ENCODE peak calls at places on chromosomes 12 and 14, in nine cellular contexts. H, V, M, R, S, Q, F, J and L are unnamed samples.

GRCh38 chr12:104788848-104789271 is 169.2 kb downstream of the SLC41A2 start:
- DNase-seq in M (no peak), Q (no peak), F (no peak), V (no peak), H (no peak), J (no peak), R (no peak), S (no peak), L (no peak)

GRCh38 chr12:26271889-26272492 is 76.6 kb downstream of the SSPN start:
- DNase-seq in J (peak; percentile 80), V (no peak), F (no peak), M (no peak), H (peak; percentile 73), S (no peak), R (peak; percentile 99), Q (no peak), L (no peak)

GRCh38 chr12:114713466-114714215 is 29.7 kb upstream of the TBX3 start:
- DNase-seq in H (no peak), S (no peak), R (no peak), F (no peak), V (no peak), J (no peak), M (no peak), Q (no peak), L (no peak)

GRCh38 chr14:66495214-66496098 is 9.3 kb downstream of the CCDC196 start:
- DNase-seq in Q (no peak), M (peak; percentile 39), V (peak; percentile 18), R (peak; percentile 83), S (peak; percentile 34), J (peak; percentile 52), H (peak; percentile 79), F (peak; percentile 15), L (no peak)

GRCh38 chr14:23206422-23207145 is 23.1 kb upstream of the SLC7A8 start:
- DNase-seq in J (no peak), F (no peak), H (no peak), R (no peak), Q (no peak), V (no peak), M (no peak), S (no peak), L (no peak)

GRCh38 chr14:28098863-28099262 is 667.7 kb upstream of the FOXG1 start:
- DNase-seq in H (no peak), R (no peak), V (no peak), Q (no peak), J (no peak), S (no peak), F (no peak), M (no peak), L (no peak)

GRCh38 chr14:50875359-50876090 is 3.7 kb downstream of the ABHD12B start:
- DNase-seq in H (no peak), V (peak; percentile 50), M (peak; percentile 47), J (no peak), S (no peak), R (peak; percentile 29), Q (peak; percentile 81), F (no peak), L (no peak)

GRCh38 chr12:40723001-40723400 is 30.8 kb downstream of the CNTN1 start:
- DNase-seq in J (no peak), Q (no peak), H (no peak), V (no peak), R (no peak), F (no peak), S (no peak), M (no peak), L (no peak)

GRCh38 chr14:44316647-44317432 is 190.2 kb downstream of the FSCB start:
- DNase-seq in S (no peak), J (peak; percentile 66), H (peak; percentile 92), V (peak; percentile 11), R (peak; percentile 96), F (no peak), Q (no peak), M (no peak), L (peak; percentile 57)

GRCh38 chr12:12748051-12748450 is 30.9 kb downstream of the CDKN1B start:
- DNase-seq in R (no peak), J (no peak), M (no peak), H (no peak), F (no peak), S (no peak), Q (no peak), V (no peak), L (no peak)

GRCh38 chr12:69066420-69067373 is 133.7 kb upstream of the CPM start:
- DNase-seq in R (no peak), J (no peak), H (no peak), F (no peak), V (no peak), S (no peak), Q (no peak), M (no peak), L (no peak)

GRCh38 chr12:5435161-5435560 is 3.3 kb downstream of the NTF3 start:
- DNase-seq in H (no peak), F (no peak), V (no peak), J (no peak), M (no peak), Q (no peak), R (no peak), S (no peak), L (no peak)

GRCh38 chr12:115838952-115839351 is 438.5 kb downstream of the MED13L start:
- DNase-seq in V (no peak), J (no peak), H (no peak), M (no peak), S (no peak), R (no peak), Q (no peak), F (no peak), L (no peak)

GRCh38 chr14:22388669-22389625 is 200.1 kb downstream of the DAD1 start:
- DNase-seq in Q (no peak), R (peak; percentile 75), V (no peak), H (no peak), M (no peak), S (no peak), J (no peak), F (no peak), L (no peak)

GRCh38 chr14:104250175-104250574 is 111.8 kb downstream of the KIF26A start:
- DNase-seq in Q (no peak), F (no peak), S (no peak), R (no peak), V (no peak), H (no peak), M (no peak), J (no peak), L (no peak)

GRCh38 chr14:104882991-104883660 is 18.1 kb downstream of the CEP170B start:
- DNase-seq in Q (no peak), M (no peak), H (no peak), J (no peak), R (no peak), F (no peak), S (no peak), V (no peak), L (no peak)

GRCh38 chr14:49761839-49762551 is 6.0 kb upstream of the KLHDC2 start:
- DNase-seq in V (no peak), S (no peak), J (no peak), Q (no peak), R (no peak), H (no peak), F (no peak), M (no peak), L (no peak)

GRCh38 chr12:13428538-13429265 is 232.2 kb downstream of the EMP1 start:
- DNase-seq in M (no peak), F (no peak), V (no peak), J (no peak), R (no peak), Q (no peak), S (no peak), H (no peak), L (no peak)

GRCh38 chr12:5247144-5247543 is 184.8 kb upstream of the NTF3 start:
- DNase-seq in V (no peak), R (no peak), Q (no peak), S (no peak), J (no peak), H (no peak), M (no peak), F (no peak), L (no peak)

GRCh38 chr12:12686925-12687324 is 9.1 kb downstream of the GPR19 start:
- DNase-seq in Q (no peak), F (no peak), H (no peak), V (no peak), J (no peak), S (no peak), M (no peak), R (peak; percentile 77), L (no peak)

GRCh38 chr14:77306406-77307098 is 14.1 kb downstream of the POMT2 start:
- DNase-seq in V (no peak), R (peak; percentile 15), H (no peak), S (no peak), J (no peak), Q (no peak), F (no peak), M (no peak), L (no peak)

GRCh38 chr12:64616221-64616620 is 5.9 kb downstream of the RASSF3 start:
- DNase-seq in H (no peak), R (no peak), V (no peak), F (no peak), M (no peak), Q (peak; percentile 15), S (no peak), J (no peak), L (no peak)

GRCh38 chr14:54591461-54592245 is 24.7 kb downstream of the SAMD4A start:
- DNase-seq in R (no peak), J (no peak), V (no peak), S (no peak), M (no peak), H (no peak), F (no peak), Q (no peak), L (no peak)

GRCh38 chr12:6224550-6224949 is 24.4 kb downstream of the CD9 start:
- DNase-seq in F (no peak), M (no peak), S (no peak), V (no peak), Q (no peak), J (no peak), R (no peak), H (no peak), L (no peak)

GRCh38 chr12:116400671-116401357 is 123.3 kb upstream of the MED13L start:
- DNase-seq in S (no peak), J (no peak), H (no peak), F (no peak), V (no peak), M (no peak), Q (no peak), R (no peak), L (no peak)